ENCODE peak calls at places on chromosomes 11 and 22, in nine cellular contexts. One of them, this sample, is unnamed.

GRCh38 chr11:47607380-47607779 is 13.2 kb upstream of the C1QTNF4 start:
- DNase-seq in HAP-1: no peak
- DNase-seq in SJCRH30: no peak
- DNase-seq in HL-60: no peak
- DNase-seq in HepG2: no peak
- DNase-seq in endodermal cell: no peak
- DNase-seq in neural progenitor cell: no peak
- DNase-seq in SK-N-SH: no peak
- DNase-seq in fibroblast of mammary gland: peak; percentile 99
- DNase-seq in this sample: peak; percentile 91

GRCh38 chr22:17918840-17919239 is 105.5 kb downstream of the MICAL3 start:
- DNase-seq in HAP-1: no peak
- DNase-seq in SJCRH30: peak; percentile 86
- DNase-seq in HL-60: no peak
- DNase-seq in HepG2: no peak
- DNase-seq in endodermal cell: no peak
- DNase-seq in neural progenitor cell: no peak
- DNase-seq in SK-N-SH: no peak
- DNase-seq in fibroblast of mammary gland: no peak
- DNase-seq in this sample: peak; percentile 29

GRCh38 chr11:120137187-120137610 is 714 bp downstream of the TRIM29 start:
- DNase-seq in HAP-1: no peak
- DNase-seq in SJCRH30: no peak
- DNase-seq in HL-60: no peak
- DNase-seq in HepG2: no peak
- DNase-seq in endodermal cell: peak; percentile 32
- DNase-seq in neural progenitor cell: no peak
- DNase-seq in SK-N-SH: peak; percentile 5
- DNase-seq in fibroblast of mammary gland: no peak
- DNase-seq in this sample: no peak

GRCh38 chr11:19237813-19238212 is 2.9 kb downstream of the E2F8 start:
- DNase-seq in HAP-1: peak; percentile 56
- DNase-seq in SJCRH30: peak; percentile 88
- DNase-seq in HL-60: no peak
- DNase-seq in HepG2: peak; percentile 66
- DNase-seq in endodermal cell: no peak
- DNase-seq in neural progenitor cell: no peak
- DNase-seq in SK-N-SH: no peak
- DNase-seq in fibroblast of mammary gland: no peak
- DNase-seq in this sample: no peak

GRCh38 chr11:124867700-124868099 is 2.5 kb downstream of the ROBO3 start:
- DNase-seq in HAP-1: peak; percentile 35
- DNase-seq in SJCRH30: peak; percentile 39
- DNase-seq in HL-60: no peak
- DNase-seq in HepG2: peak; percentile 25
- DNase-seq in endodermal cell: peak; percentile 79
- DNase-seq in neural progenitor cell: peak; percentile 78
- DNase-seq in SK-N-SH: peak; percentile 87
- DNase-seq in fibroblast of mammary gland: peak; percentile 33
- DNase-seq in this sample: peak; percentile 33

GRCh38 chr11:80182906-80183305 is 742.1 kb upstream of the TENM4 start:
- DNase-seq in HAP-1: no peak
- DNase-seq in SJCRH30: no peak
- DNase-seq in HL-60: no peak
- DNase-seq in HepG2: no peak
- DNase-seq in endodermal cell: no peak
- DNase-seq in neural progenitor cell: no peak
- DNase-seq in SK-N-SH: no peak
- DNase-seq in fibroblast of mammary gland: no peak
- DNase-seq in this sample: no peak

GRCh38 chr11:97290444-97291041 is 900.7 kb downstream of the JRKL start:
- DNase-seq in HAP-1: no peak
- DNase-seq in SJCRH30: no peak
- DNase-seq in HL-60: no peak
- DNase-seq in HepG2: no peak
- DNase-seq in endodermal cell: no peak
- DNase-seq in neural progenitor cell: no peak
- DNase-seq in SK-N-SH: no peak
- DNase-seq in fibroblast of mammary gland: no peak
- DNase-seq in this sample: peak; percentile 78

GRCh38 chr11:110028904-110029303 is 64.3 kb upstream of the ZC3H12C start:
- DNase-seq in HAP-1: no peak
- DNase-seq in SJCRH30: no peak
- DNase-seq in HL-60: no peak
- DNase-seq in HepG2: no peak
- DNase-seq in endodermal cell: no peak
- DNase-seq in neural progenitor cell: no peak
- DNase-seq in SK-N-SH: no peak
- DNase-seq in fibroblast of mammary gland: no peak
- DNase-seq in this sample: no peak

GRCh38 chr11:11420512-11420911 is 67.5 kb upstream of the CSNK2A3 start:
- DNase-seq in HAP-1: no peak
- DNase-seq in SJCRH30: no peak
- DNase-seq in HL-60: no peak
- DNase-seq in HepG2: no peak
- DNase-seq in endodermal cell: no peak
- DNase-seq in neural progenitor cell: no peak
- DNase-seq in SK-N-SH: no peak
- DNase-seq in fibroblast of mammary gland: no peak
- DNase-seq in this sample: no peak

GRCh38 chr11:11661356-11662040 is 39.7 kb upstream of the GALNT18 start:
- DNase-seq in HAP-1: no peak
- DNase-seq in SJCRH30: peak; percentile 90
- DNase-seq in HL-60: no peak
- DNase-seq in HepG2: no peak
- DNase-seq in endodermal cell: no peak
- DNase-seq in neural progenitor cell: no peak
- DNase-seq in SK-N-SH: no peak
- DNase-seq in fibroblast of mammary gland: no peak
- DNase-seq in this sample: no peak

GRCh38 chr22:21641417-21641794 is 696 bp upstream of the SDF2L1 start:
- DNase-seq in HAP-1: peak; percentile 28
- DNase-seq in SJCRH30: peak; percentile 76
- DNase-seq in HL-60: no peak
- DNase-seq in HepG2: peak; percentile 59
- DNase-seq in endodermal cell: peak; percentile 83
- DNase-seq in neural progenitor cell: peak; percentile 79
- DNase-seq in SK-N-SH: peak; percentile 76
- DNase-seq in fibroblast of mammary gland: peak; percentile 58
- DNase-seq in this sample: peak; percentile 51

GRCh38 chr22:26065847-26066246 is 103.4 kb upstream of the SEZ6L start:
- DNase-seq in HAP-1: no peak
- DNase-seq in SJCRH30: no peak
- DNase-seq in HL-60: no peak
- DNase-seq in HepG2: no peak
- DNase-seq in endodermal cell: no peak
- DNase-seq in neural progenitor cell: no peak
- DNase-seq in SK-N-SH: no peak
- DNase-seq in fibroblast of mammary gland: no peak
- DNase-seq in this sample: no peak

GRCh38 chr22:26072611-26073010 is 96.7 kb upstream of the SEZ6L start:
- DNase-seq in HAP-1: no peak
- DNase-seq in SJCRH30: no peak
- DNase-seq in HL-60: no peak
- DNase-seq in HepG2: no peak
- DNase-seq in endodermal cell: no peak
- DNase-seq in neural progenitor cell: no peak
- DNase-seq in SK-N-SH: no peak
- DNase-seq in fibroblast of mammary gland: no peak
- DNase-seq in this sample: no peak

GRCh38 chr22:26066534-26066933 is 102.7 kb upstream of the SEZ6L start:
- DNase-seq in HAP-1: no peak
- DNase-seq in SJCRH30: peak; percentile 11
- DNase-seq in HL-60: no peak
- DNase-seq in HepG2: no peak
- DNase-seq in endodermal cell: peak; percentile 92
- DNase-seq in neural progenitor cell: peak; percentile 97
- DNase-seq in SK-N-SH: no peak
- DNase-seq in fibroblast of mammary gland: no peak
- DNase-seq in this sample: no peak

GRCh38 chr22:26064048-26064447 is 105.2 kb upstream of the SEZ6L start:
- DNase-seq in HAP-1: no peak
- DNase-seq in SJCRH30: no peak
- DNase-seq in HL-60: no peak
- DNase-seq in HepG2: no peak
- DNase-seq in endodermal cell: no peak
- DNase-seq in neural progenitor cell: no peak
- DNase-seq in SK-N-SH: no peak
- DNase-seq in fibroblast of mammary gland: no peak
- DNase-seq in this sample: no peak

DNA sequence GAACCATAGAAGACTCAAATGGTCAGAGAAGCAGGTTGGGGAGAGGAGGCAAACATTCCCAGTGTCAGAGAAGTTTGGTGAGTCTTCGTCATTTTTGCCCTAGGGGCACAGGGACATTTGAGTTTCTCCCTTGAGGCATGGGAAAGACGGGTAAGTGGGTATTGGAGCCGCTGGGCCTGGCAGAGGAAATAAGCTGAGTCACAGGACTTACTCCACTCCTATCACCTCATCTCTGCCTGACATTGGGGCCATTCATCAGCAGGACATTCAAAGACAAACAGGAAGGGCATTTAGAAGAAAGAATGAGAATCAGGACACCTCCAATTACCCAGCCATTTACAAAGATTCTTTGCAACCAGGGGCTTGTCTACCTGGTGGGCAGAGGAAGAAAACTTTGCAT is 100.7 kb upstream of the SEZ6L start:
- DNase-seq in HAP-1: no peak
- DNase-seq in SJCRH30: no peak
- DNase-seq in HL-60: no peak
- DNase-seq in HepG2: no peak
- DNase-seq in endodermal cell: peak; percentile 75
- DNase-seq in neural progenitor cell: no peak
- DNase-seq in SK-N-SH: no peak
- DNase-seq in fibroblast of mammary gland: no peak
- DNase-seq in this sample: no peak
- H3K4me3 ChIP-seq in HAP-1: no peak overlapping the region
- H3K4me3 ChIP-seq in SJCRH30: no peak overlapping the region
- H3K4me3 ChIP-seq in HL-60: no peak overlapping the region
- H3K4me3 ChIP-seq in HepG2: no peak overlapping the region
- H3K4me3 ChIP-seq in endodermal cell: no peak overlapping the region
- H3K4me3 ChIP-seq in neural progenitor cell: no peak overlapping the region
- H3K4me3 ChIP-seq in SK-N-SH: no peak overlapping the region
- H3K4me3 ChIP-seq in fibroblast of mammary gland: no peak overlapping the region
- H3K4me3 ChIP-seq in this sample: no peak overlapping the region

DNA sequence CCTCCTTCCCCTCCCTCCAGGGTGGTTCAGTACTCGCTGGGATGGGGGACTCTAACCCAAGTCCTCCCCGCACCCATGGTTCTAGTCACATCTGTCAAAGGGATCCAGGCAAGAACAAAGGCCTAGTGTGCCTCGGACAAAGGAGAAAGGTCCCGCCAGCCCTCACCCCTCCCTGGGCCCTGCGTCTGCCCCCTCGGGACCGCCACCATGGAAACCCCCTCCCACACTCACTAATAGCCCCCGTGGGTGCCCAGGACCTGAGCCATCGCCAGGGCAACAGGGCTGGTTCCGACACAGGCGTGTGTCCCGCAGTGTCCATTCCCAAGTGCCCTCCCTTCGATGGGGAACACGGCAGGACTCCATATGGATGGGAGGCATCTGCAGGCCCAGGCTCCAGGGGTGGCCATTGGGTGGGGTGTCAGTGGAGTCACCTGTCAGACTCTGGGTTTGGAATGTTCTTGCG is 5.1 kb upstream of the CARNS1 start:
- DNase-seq in HAP-1: no peak
- DNase-seq in SJCRH30: no peak
- DNase-seq in HL-60: no peak
- DNase-seq in HepG2: no peak
- DNase-seq in endodermal cell: no peak
- DNase-seq in neural progenitor cell: no peak
- DNase-seq in SK-N-SH: no peak
- DNase-seq in fibroblast of mammary gland: no peak
- DNase-seq in this sample: no peak
- H3K4me3 ChIP-seq in HAP-1: no peak overlapping the region
- H3K4me3 ChIP-seq in SJCRH30: no peak overlapping the region
- H3K4me3 ChIP-seq in HL-60: no peak overlapping the region
- H3K4me3 ChIP-seq in HepG2: no peak overlapping the region
- H3K4me3 ChIP-seq in endodermal cell: no peak overlapping the region
- H3K4me3 ChIP-seq in neural progenitor cell: no peak overlapping the region
- H3K4me3 ChIP-seq in SK-N-SH: no peak overlapping the region
- H3K4me3 ChIP-seq in fibroblast of mammary gland: no peak overlapping the region
- H3K4me3 ChIP-seq in this sample: no peak overlapping the region

GRCh38 chr11:129302386-129303101 is 73.1 kb upstream of the BARX2 start:
- DNase-seq in HAP-1: no peak
- DNase-seq in SJCRH30: no peak
- DNase-seq in HL-60: no peak
- DNase-seq in HepG2: no peak
- DNase-seq in endodermal cell: no peak
- DNase-seq in neural progenitor cell: no peak
- DNase-seq in SK-N-SH: no peak
- DNase-seq in fibroblast of mammary gland: no peak
- DNase-seq in this sample: no peak

GRCh38 chr11:129308241-129308865 is 67.3 kb upstream of the BARX2 start:
- DNase-seq in HAP-1: no peak
- DNase-seq in SJCRH30: no peak
- DNase-seq in HL-60: no peak
- DNase-seq in HepG2: no peak
- DNase-seq in endodermal cell: no peak
- DNase-seq in neural progenitor cell: no peak
- DNase-seq in SK-N-SH: no peak
- DNase-seq in fibroblast of mammary gland: no peak
- DNase-seq in this sample: no peak

GRCh38 chr11:129312741-129313587 is 62.7 kb upstream of the BARX2 start:
- DNase-seq in HAP-1: no peak
- DNase-seq in SJCRH30: peak; percentile 1
- DNase-seq in HL-60: no peak
- DNase-seq in HepG2: no peak
- DNase-seq in endodermal cell: peak; percentile 56
- DNase-seq in neural progenitor cell: no peak
- DNase-seq in SK-N-SH: no peak
- DNase-seq in fibroblast of mammary gland: peak; percentile 4
- DNase-seq in this sample: no peak

GRCh38 chr11:129307162-129307561 is 68.5 kb upstream of the BARX2 start:
- DNase-seq in HAP-1: no peak
- DNase-seq in SJCRH30: no peak
- DNase-seq in HL-60: no peak
- DNase-seq in HepG2: no peak
- DNase-seq in endodermal cell: no peak
- DNase-seq in neural progenitor cell: no peak
- DNase-seq in SK-N-SH: no peak
- DNase-seq in fibroblast of mammary gland: no peak
- DNase-seq in this sample: no peak
- H3K4me3 ChIP-seq in HAP-1: no peak overlapping the region
- H3K4me3 ChIP-seq in SJCRH30: no peak overlapping the region
- H3K4me3 ChIP-seq in HL-60: no peak overlapping the region
- H3K4me3 ChIP-seq in HepG2: no peak overlapping the region
- H3K4me3 ChIP-seq in endodermal cell: no peak overlapping the region
- H3K4me3 ChIP-seq in neural progenitor cell: no peak overlapping the region
- H3K4me3 ChIP-seq in SK-N-SH: no peak overlapping the region
- H3K4me3 ChIP-seq in fibroblast of mammary gland: no peak overlapping the region
- H3K4me3 ChIP-seq in this sample: no peak overlapping the region

DNA sequence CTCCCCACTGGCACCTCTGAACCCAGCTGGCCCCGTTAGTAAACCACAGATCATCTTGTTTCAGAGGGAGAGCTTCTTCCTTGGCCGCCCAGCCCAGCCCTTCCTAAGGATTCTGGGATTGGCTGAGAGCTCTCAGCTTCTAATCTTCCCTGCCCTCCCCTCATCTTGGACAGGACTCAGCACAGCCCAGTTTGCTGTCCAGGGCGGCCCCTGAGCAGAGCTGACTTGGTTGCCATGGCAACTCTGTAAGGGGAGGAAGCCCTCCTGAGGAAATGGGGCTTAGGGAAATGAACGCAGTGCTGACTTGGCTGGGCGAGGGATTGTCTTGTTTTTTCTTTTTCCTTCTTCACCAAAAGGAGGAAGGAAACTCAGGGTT is 4.6 kb downstream of the APOL4 start:
- DNase-seq in HAP-1: peak; percentile 78
- DNase-seq in SJCRH30: peak; percentile 85
- DNase-seq in HL-60: no peak
- DNase-seq in HepG2: no peak
- DNase-seq in endodermal cell: peak; percentile 92
- DNase-seq in neural progenitor cell: peak; percentile 100
- DNase-seq in SK-N-SH: peak; percentile 27
- DNase-seq in fibroblast of mammary gland: peak; percentile 57
- DNase-seq in this sample: peak; percentile 43
- H3K4me3 ChIP-seq in HAP-1: no peak overlapping the region
- H3K4me3 ChIP-seq in SJCRH30: peak overlapping the region; percentile 1
- H3K4me3 ChIP-seq in HL-60: no peak overlapping the region
- H3K4me3 ChIP-seq in HepG2: no peak overlapping the region
- H3K4me3 ChIP-seq in endodermal cell: no peak overlapping the region
- H3K4me3 ChIP-seq in neural progenitor cell: peak overlapping the region; percentile 11
- H3K4me3 ChIP-seq in SK-N-SH: no peak overlapping the region
- H3K4me3 ChIP-seq in fibroblast of mammary gland: no peak overlapping the region
- H3K4me3 ChIP-seq in this sample: no peak overlapping the region